ENCODE peak calls at places on chromosomes 1 and 21, in six cellular contexts. J is C1 segment of cervical spinal cord; R is germinal center; F is stimulated activated CD4-positive, alpha-beta T cell treated with anti-CD3 and anti-CD28 coated beads, Interleukin-15, amount 100 ng/mL, for 1 hour; N is activated T-cell treated with anti-CD3 and anti-CD28 coated beads, Interleukin-2, amount 50 U/mL, for 48 hours; V is cerebellar nuclear complex. Z is an unnamed sample.

GRCh38 chr1:226989081-226989747 is 49.1 kb downstream of the COQ8A start:
- DNase-seq in J (no peak), R (no peak), F (no peak), N (no peak), V (no peak), Z (no peak)

GRCh38 chr1:160137216-160137862 is 14.1 kb upstream of the ATP1A4 start:
- DNase-seq in J (no peak), R (no peak), F (no peak), N (no peak), V (peak; percentile 43), Z (peak; percentile 14)

GRCh38 chr1:187244623-187245022 is 415.9 kb downstream of the PLA2G4A start:
- DNase-seq in J (no peak), R (no peak), F (no peak), N (no peak), V (no peak), Z (peak; percentile 100)

GRCh38 chr1:245458234-245458633 is 303.4 kb downstream of the KIF26B start:
- DNase-seq in J (no peak), R (no peak), F (no peak), N (no peak), V (peak; percentile 27), Z (no peak)

GRCh38 chr1:44694863-44695478 is 20.5 kb downstream of the ARMH1 start:
- DNase-seq in J (no peak), R (peak; percentile 55), F (no peak), N (no peak), V (no peak), Z (no peak)

GRCh38 chr1:184499626-184500025 is 112.8 kb downstream of the C1orf21 start:
- DNase-seq in J (no peak), R (no peak), F (no peak), N (no peak), V (no peak), Z (no peak)

GRCh38 chr21:43207868-43208267 is 39.1 kb downstream of the CRYAA start:
- DNase-seq in J (no peak), R (no peak), F (no peak), N (no peak), V (no peak), Z (no peak)

GRCh38 chr1:175521265-175522040 is 221.9 kb downstream of the TNR start:
- DNase-seq in J (no peak), R (no peak), F (no peak), N (no peak), V (no peak), Z (peak; percentile 64)

GRCh38 chr1:17118706-17119075 is 560 bp downstream of the PADI2 start:
- DNase-seq in J (peak; percentile 35), R (peak; percentile 55), F (no peak), N (no peak), V (no peak), Z (no peak)

GRCh38 chr1:2923351-2923750 is 97.9 kb upstream of the ACTRT2 start:
- DNase-seq in J (no peak), R (no peak), F (no peak), N (no peak), V (no peak), Z (no peak)

GRCh38 chr1:41892211-41892840 is 26.4 kb downstream of the HIVEP3 start:
- DNase-seq in J (no peak), R (no peak), F (no peak), N (no peak), V (no peak), Z (no peak)

GRCh38 chr1:193476748-193477147 is 290.3 kb upstream of the B3GALT2 start:
- DNase-seq in J (no peak), R (no peak), F (no peak), N (no peak), V (no peak), Z (no peak)

GRCh38 chr1:177567393-177567792 is 396.6 kb downstream of the BRINP2 start:
- DNase-seq in J (no peak), R (no peak), F (no peak), N (no peak), V (no peak), Z (peak; percentile 28)

GRCh38 chr1:116855220-116855619 is 54.5 kb upstream of the PTGFRN start:
- DNase-seq in J (peak; percentile 9), R (no peak), F (no peak), N (no peak), V (no peak), Z (no peak)

GRCh38 chr1:107153033-107153432 is 12.2 kb downstream of the NTNG1 start:
- DNase-seq in J (no peak), R (no peak), F (no peak), N (no peak), V (no peak), Z (peak; percentile 30)

GRCh38 chr1:74465193-74465681 is 47.2 kb downstream of the LRRC53 start:
- DNase-seq in J (no peak), R (no peak), F (no peak), N (no peak), V (no peak), Z (no peak)

GRCh38 chr21:45749974-45750373 is 106.4 kb downstream of the PCBP3 start:
- DNase-seq in J (no peak), R (no peak), F (no peak), N (no peak), V (no peak), Z (no peak)

GRCh38 chr1:85708826-85709222 is 591 bp upstream of the ZNHIT6 start:
- DNase-seq in J (no peak), R (no peak), F (no peak), N (no peak), V (no peak), Z (no peak)

GRCh38 chr21:20999567-21000169 is 1.5 kb downstream of the NCAM2 start:
- DNase-seq in J (peak; percentile 35), R (peak; percentile 14), F (no peak), N (peak; percentile 66), V (no peak), Z (peak; percentile 47)

GRCh38 chr1:209220048-209220524 is 363.4 kb upstream of the CAMK1G start:
- DNase-seq in J (no peak), R (no peak), F (no peak), N (no peak), V (peak; percentile 1), Z (no peak)

GRCh38 chr1:87549691-87550090 is 221.0 kb downstream of the LMO4 start:
- DNase-seq in J (no peak), R (no peak), F (no peak), N (no peak), V (no peak), Z (no peak)

GRCh38 chr1:74780600-74780999 is 47.6 kb downstream of the TYW3 start:
- DNase-seq in J (no peak), R (no peak), F (no peak), N (no peak), V (no peak), Z (no peak)

GRCh38 chr1:212565079-212565478 is 43.5 kb upstream of the ATF3 start:
- DNase-seq in J (no peak), R (no peak), F (no peak), N (no peak), V (no peak), Z (no peak)

GRCh38 chr1:20399196-20399595 is 86.8 kb downstream of the CAMK2N1 start:
- DNase-seq in J (no peak), R (no peak), F (no peak), N (no peak), V (no peak), Z (no peak)

GRCh38 chr1:165109013-165109412 is 247.5 kb downstream of the LMX1A start:
- DNase-seq in J (no peak), R (no peak), F (no peak), N (no peak), V (no peak), Z (no peak)

GRCh38 chr1:99772809-99773208 is 6.4 kb upstream of the FRRS1 start:
- DNase-seq in J (no peak), R (no peak), F (no peak), N (no peak), V (no peak), Z (no peak)

GRCh38 chr1:106526650-106527049 is 529.8 kb upstream of the PRMT6 start:
- DNase-seq in J (no peak), R (no peak), F (no peak), N (no peak), V (no peak), Z (no peak)

GRCh38 chr1:26049531-26050254 is 3.8 kb upstream of the SLC30A2 start:
- DNase-seq in J (no peak), R (no peak), F (no peak), N (no peak), V (no peak), Z (no peak)

GRCh38 chr1:9069324-9070100 is at the start of gene SLC2A5:
- DNase-seq in J (peak; percentile 65), R (peak; percentile 86), F (no peak), N (no peak), V (no peak), Z (peak; percentile 91)

GRCh38 chr1:93350322-93350721 is 4.6 kb downstream of the DR1 start:
- DNase-seq in J (no peak), R (no peak), F (no peak), N (no peak), V (no peak), Z (no peak)

GRCh38 chr1:42210421-42211133 is 46.0 kb upstream of the GUCA2A start:
- DNase-seq in J (no peak), R (no peak), F (no peak), N (no peak), V (no peak), Z (no peak)

Z was measured in RPMI8226.